ENCODE peak calls at places on chromosomes 5 and 9, in nine cellular contexts. K, H, F, C, A, Z, W, V and D are unnamed samples.

GRCh38 chr9:87518702-87519335 is 21.2 kb downstream of the DAPK1 start:
- DNase-seq in K (no peak), H (peak), F (no peak), C (no peak), A (no peak), Z (no peak), W (no peak), V (peak), D (no peak)

GRCh38 chr5:31847354-31847753 is 208.4 kb downstream of the PDZD2 start:
- DNase-seq in K (no peak), H (peak), F (no peak), C (no peak), A (no peak), Z (no peak), W (no peak), V (no peak), D (no peak)

GRCh38 chr9:101486693-101487442 is 46.8 kb upstream of the RNF20 start:
- DNase-seq in K (peak), H (peak), F (no peak), C (no peak), A (peak), Z (no peak), W (no peak), V (peak), D (no peak)

GRCh38 chr5:82107277-82107676 is 135.5 kb downstream of the ATG10 start:
- DNase-seq in K (no peak), H (no peak), F (no peak), C (no peak), A (peak), Z (peak), W (no peak), V (no peak), D (no peak)

GRCh38 chr5:158364367-158364766 is 505.4 kb upstream of the CLINT1 start:
- DNase-seq in K (no peak), H (no peak), F (no peak), C (no peak), A (peak), Z (no peak), W (no peak), V (no peak), D (no peak)

GRCh38 chr5:17412760-17413671 is 85.0 kb upstream of the TAF11L2 start:
- DNase-seq in K (no peak), H (no peak), F (peak), C (no peak), A (no peak), Z (no peak), W (no peak), V (no peak), D (peak)

GRCh38 chr9:128568470-128569083 is 16.2 kb downstream of the SPTAN1 start:
- DNase-seq in K (no peak), H (no peak), F (no peak), C (no peak), A (no peak), Z (no peak), W (no peak), V (no peak), D (no peak)

GRCh38 chr5:149677721-149678120 is 52.4 kb upstream of the PPARGC1B start:
- DNase-seq in K (peak), H (peak), F (no peak), C (no peak), A (no peak), Z (no peak), W (no peak), V (no peak), D (no peak)

GRCh38 chr5:134245101-134245604 is 19.3 kb upstream of the PPP2CA start:
- DNase-seq in K (no peak), H (peak), F (no peak), C (no peak), A (peak), Z (no peak), W (no peak), V (no peak), D (no peak)

GRCh38 chr9:122464633-122465567 is 12.8 kb downstream of the OR1J1 start:
- DNase-seq in K (peak), H (peak), F (peak), C (peak), A (peak), Z (peak), W (peak), V (peak), D (peak)

GRCh38 chr9:128249914-128250838 is 25.6 kb downstream of the GOLGA2 start:
- DNase-seq in K (peak), H (peak), F (peak), C (peak), A (peak), Z (peak), W (peak), V (peak), D (peak)

GRCh38 chr5:1792842-1793266 is 6.8 kb downstream of the MRPL36 start:
- DNase-seq in K (peak), H (no peak), F (peak), C (no peak), A (no peak), Z (peak), W (peak), V (peak), D (peak)

GRCh38 chr9:14203366-14204056 is 110.4 kb downstream of the NFIB start:
- DNase-seq in K (no peak), H (peak), F (no peak), C (no peak), A (no peak), Z (no peak), W (no peak), V (peak), D (no peak)

GRCh38 chr9:92385474-92385873 is 18.9 kb downstream of the OGN start:
- DNase-seq in K (no peak), H (no peak), F (no peak), C (no peak), A (no peak), Z (no peak), W (no peak), V (no peak), D (no peak)

GRCh38 chr5:81165493-81166119 is 67.5 kb upstream of the CKMT2 start:
- DNase-seq in K (no peak), H (peak), F (peak), C (no peak), A (peak), Z (peak), W (peak), V (no peak), D (peak)

GRCh38 chr9:91572044-91572443 is 148.4 kb upstream of the NFIL3 start:
- DNase-seq in K (no peak), H (no peak), F (no peak), C (no peak), A (no peak), Z (no peak), W (no peak), V (no peak), D (no peak)

GRCh38 chr5:96781031-96781733 is 26.6 kb downstream of the ERAP1 start:
- DNase-seq in K (no peak), H (no peak), F (no peak), C (no peak), A (no peak), Z (no peak), W (no peak), V (no peak), D (no peak)

GRCh38 chr9:84898188-84898587 is 228.7 kb downstream of the NTRK2 start:
- DNase-seq in K (no peak), H (no peak), F (no peak), C (no peak), A (no peak), Z (no peak), W (no peak), V (no peak), D (no peak)

GRCh38 chr9:117938896-117939295 is 234.7 kb downstream of the TLR4 start:
- DNase-seq in K (no peak), H (no peak), F (no peak), C (no peak), A (no peak), Z (peak), W (no peak), V (no peak), D (no peak)

GRCh38 chr5:113050606-113051391 is 74.2 kb downstream of the DCP2 start:
- DNase-seq in K (no peak), H (no peak), F (no peak), C (no peak), A (no peak), Z (peak), W (no peak), V (no peak), D (no peak)

GRCh38 chr9:127897194-127897692 is 2.2 kb downstream of the ST6GALNAC6 start:
- DNase-seq in K (peak), H (peak), F (peak), C (peak), A (peak), Z (no peak), W (peak), V (peak), D (peak)

GRCh38 chr9:91847576-91847975 is 102.5 kb downstream of the ROR2 start:
- DNase-seq in K (no peak), H (no peak), F (no peak), C (no peak), A (peak), Z (no peak), W (no peak), V (peak), D (no peak)

GRCh38 chr5:62742214-62742613 is 163.6 kb downstream of the LRRC70 start:
- DNase-seq in K (no peak), H (no peak), F (no peak), C (no peak), A (no peak), Z (no peak), W (no peak), V (no peak), D (no peak)

GRCh38 chr5:79536193-79536906 is 22.4 kb upstream of the HOMER1 start:
- DNase-seq in K (no peak), H (no peak), F (no peak), C (no peak), A (no peak), Z (no peak), W (no peak), V (no peak), D (no peak)

GRCh38 chr5:79540939-79541338 is 27.0 kb upstream of the HOMER1 start:
- DNase-seq in K (no peak), H (no peak), F (no peak), C (no peak), A (no peak), Z (no peak), W (no peak), V (no peak), D (no peak)

DNA sequence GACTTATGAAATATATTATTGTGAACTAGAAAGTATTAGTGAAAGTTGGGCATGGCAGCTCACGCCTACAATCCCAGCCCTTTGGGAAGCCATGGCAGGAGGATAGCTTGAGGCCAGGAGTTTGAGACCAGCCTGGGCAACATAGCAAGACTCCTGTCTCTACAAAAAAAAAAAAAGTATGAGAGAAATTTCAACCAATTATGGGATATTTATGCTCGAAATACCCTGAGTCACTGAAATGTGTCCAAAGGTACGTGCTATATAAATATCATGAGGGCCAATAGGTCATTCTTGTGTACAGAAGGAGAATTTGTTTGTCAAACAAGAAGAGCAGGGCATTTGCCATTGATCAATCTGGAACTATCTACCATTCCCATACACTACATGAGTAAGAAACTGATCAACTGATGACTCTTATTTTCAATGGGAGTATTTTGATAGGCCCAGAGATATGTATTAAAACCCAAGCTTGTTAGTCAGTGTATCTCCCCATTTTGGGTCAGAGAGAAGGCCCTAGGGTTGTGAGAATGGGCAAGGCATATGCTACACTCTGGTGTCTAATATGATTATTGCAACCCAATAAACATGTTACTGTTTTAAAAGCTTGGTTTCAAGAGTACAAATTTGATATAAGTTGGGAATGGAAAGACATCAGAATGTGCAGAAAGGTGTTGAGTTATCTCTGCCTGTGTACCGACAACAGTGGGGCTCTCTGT is 21.7 kb upstream of the HOMER1 start:
- DNase-seq in K (no peak), H (no peak), F (no peak), C (no peak), A (no peak), Z (no peak), W (no peak), V (no peak), D (no peak)
- TF ChIP-seq CTCF in K (no peak), H (peak), F (no peak), C (no peak), A (no peak), Z (no peak), W (no peak), V (no peak), D (no peak)

GRCh38 chr5:172049226-172049796 is 42.9 kb upstream of the FBXW11 start:
- DNase-seq in K (no peak), H (no peak), F (no peak), C (no peak), A (peak), Z (no peak), W (no peak), V (no peak), D (no peak)

GRCh38 chr5:172054611-172055153 is 48.2 kb upstream of the FBXW11 start:
- DNase-seq in K (no peak), H (no peak), F (no peak), C (no peak), A (no peak), Z (no peak), W (no peak), V (no peak), D (no peak)

GRCh38 chr5:172050070-172050469 is 43.6 kb upstream of the FBXW11 start:
- DNase-seq in K (no peak), H (no peak), F (no peak), C (no peak), A (no peak), Z (no peak), W (no peak), V (no peak), D (no peak)

GRCh38 chr5:172052454-172053236 is 46.2 kb upstream of the FBXW11 start:
- DNase-seq in K (no peak), H (peak), F (no peak), C (no peak), A (no peak), Z (no peak), W (no peak), V (peak), D (no peak)

GRCh38 chr5:172051643-172052362 is 45.4 kb upstream of the FBXW11 start:
- DNase-seq in K (no peak), H (no peak), F (no peak), C (no peak), A (no peak), Z (no peak), W (no peak), V (no peak), D (no peak)
- TF ChIP-seq CTCF in K (no peak), H (no peak), F (no peak), C (no peak), A (no peak), Z (no peak), W (no peak), V (no peak), D (no peak)

DNA sequence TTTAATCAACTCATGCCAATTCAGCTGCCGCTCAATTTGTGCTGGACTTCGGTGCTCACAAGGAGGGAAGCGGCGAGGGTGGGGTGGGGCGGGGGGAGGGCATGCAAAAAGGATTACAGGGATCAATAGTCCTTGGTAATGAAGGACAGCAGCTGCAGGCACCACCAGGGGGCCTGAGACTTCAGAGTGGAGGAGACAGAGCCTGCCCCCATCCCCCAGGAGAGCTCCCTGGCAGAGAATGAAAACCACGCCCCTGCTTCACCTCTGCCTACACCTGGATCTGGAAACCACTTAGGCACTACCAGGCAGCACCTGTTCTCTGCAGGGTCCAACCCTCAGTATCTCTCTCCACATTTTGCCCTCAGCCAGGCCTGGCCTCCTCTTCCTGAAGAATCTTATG is 155.6 kb downstream of the TRIM32 start:
- DNase-seq in K (no peak), H (no peak), F (no peak), C (no peak), A (peak), Z (no peak), W (no peak), V (no peak), D (no peak)
- TF ChIP-seq CTCF in K (peak), H (no peak), F (no peak), C (no peak), A (peak), Z (no peak), W (no peak), V (no peak), D (no peak)

DNA sequence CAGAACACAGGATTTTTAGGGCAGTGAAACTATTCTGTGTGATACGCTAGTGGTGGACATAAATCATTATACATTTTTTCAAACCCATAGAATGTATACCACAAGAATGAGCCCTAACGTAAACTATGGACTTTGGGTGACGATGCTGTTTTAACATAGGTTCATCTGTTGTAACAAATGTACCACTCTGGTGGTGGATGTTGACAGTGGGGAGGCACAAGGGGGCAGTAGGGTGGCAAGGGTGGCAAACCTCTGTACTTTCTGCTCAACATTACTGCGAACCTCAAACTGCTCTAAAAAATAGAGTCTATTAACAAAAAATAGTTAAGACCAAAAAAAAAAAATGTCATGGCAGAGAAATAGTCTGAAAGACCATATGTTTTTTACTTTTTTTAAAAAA is 9.1 kb upstream of the MVB12B start:
- DNase-seq in K (no peak), H (no peak), F (no peak), C (no peak), A (no peak), Z (no peak), W (no peak), V (no peak), D (no peak)
- TF ChIP-seq CTCF in K (peak), H (peak), F (no peak), C (peak), A (peak), Z (peak), W (peak), V (peak), D (no peak)

GRCh38 chr5:7762267-7762666 is 88.7 kb downstream of the CFAP90 start:
- DNase-seq in K (no peak), H (no peak), F (peak), C (no peak), A (peak), Z (peak), W (no peak), V (no peak), D (peak)
- TF ChIP-seq CTCF in K (peak), H (no peak), F (peak), C (no peak), A (peak), Z (peak), W (no peak), V (no peak), D (peak)

GRCh38 chr5:36728697-36729543 is 122.5 kb downstream of the SLC1A3 start:
- DNase-seq in K (no peak), H (no peak), F (peak), C (peak), A (peak), Z (peak), W (no peak), V (no peak), D (peak)

GRCh38 chr5:36739751-36740221 is 133.4 kb downstream of the SLC1A3 start:
- DNase-seq in K (peak), H (peak), F (peak), C (peak), A (peak), Z (peak), W (peak), V (peak), D (peak)

GRCh38 chr5:36733183-36733582 is 126.8 kb downstream of the SLC1A3 start:
- DNase-seq in K (no peak), H (no peak), F (no peak), C (no peak), A (peak), Z (no peak), W (no peak), V (no peak), D (no peak)

GRCh38 chr5:36730537-36731216 is 124.3 kb downstream of the SLC1A3 start:
- DNase-seq in K (no peak), H (no peak), F (no peak), C (no peak), A (no peak), Z (no peak), W (no peak), V (no peak), D (no peak)

GRCh38 chr5:36734422-36734821 is 128.0 kb downstream of the SLC1A3 start:
- DNase-seq in K (no peak), H (no peak), F (no peak), C (no peak), A (peak), Z (no peak), W (no peak), V (no peak), D (no peak)
- TF ChIP-seq CTCF in K (peak), H (no peak), F (peak), C (peak), A (peak), Z (no peak), W (peak), V (no peak), D (no peak)

GRCh38 chr5:164472150-164472549 is 966.7 kb downstream of the MAT2B start:
- DNase-seq in K (no peak), H (no peak), F (no peak), C (no peak), A (no peak), Z (no peak), W (no peak), V (no peak), D (no peak)

GRCh38 chr5:164481270-164481669 is 975.9 kb downstream of the MAT2B start:
- DNase-seq in K (no peak), H (no peak), F (no peak), C (no peak), A (no peak), Z (no peak), W (no peak), V (no peak), D (no peak)

DNA sequence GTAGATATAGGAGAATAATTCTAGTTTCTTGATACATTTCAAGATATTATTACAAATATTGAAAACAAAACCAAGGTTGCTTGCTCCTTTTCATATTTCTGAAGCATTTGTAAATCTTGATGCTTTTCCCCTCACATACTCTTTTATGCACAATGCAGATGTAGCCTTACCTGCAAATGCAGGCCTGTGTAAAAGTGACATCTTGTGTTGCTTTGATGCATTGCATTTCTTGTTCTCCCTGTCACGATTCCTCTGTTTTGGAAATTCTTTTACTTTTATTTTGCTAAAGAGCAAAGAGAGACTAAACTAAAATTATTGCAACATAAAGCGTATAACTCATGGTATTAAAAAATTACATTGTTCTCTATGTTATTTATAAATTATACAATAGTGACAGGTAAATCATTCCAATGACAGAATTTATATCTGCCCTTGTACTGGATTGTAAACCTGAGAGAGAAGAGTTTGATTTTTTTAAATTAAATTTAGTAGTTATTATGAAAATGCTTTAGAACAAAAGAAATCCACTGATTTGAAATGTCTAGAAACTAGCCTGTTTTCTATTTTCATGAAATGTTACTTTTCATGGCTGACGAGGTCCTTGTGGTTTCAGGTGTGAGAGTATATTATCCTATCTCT is 970.0 kb downstream of the MAT2B start:
- DNase-seq in K (no peak), H (no peak), F (peak), C (no peak), A (peak), Z (peak), W (no peak), V (no peak), D (peak)
- TF ChIP-seq CTCF in K (peak), H (peak), F (peak), C (peak), A (peak), Z (peak), W (peak), V (no peak), D (peak)

GRCh38 chr9:6051511-6051950 is 36.1 kb upstream of the RANBP6 start:
- DNase-seq in K (peak), H (no peak), F (peak), C (no peak), A (no peak), Z (peak), W (no peak), V (no peak), D (peak)
- TF ChIP-seq CTCF in K (no peak), H (no peak), F (no peak), C (no peak), A (no peak), Z (no peak), W (no peak), V (no peak), D (no peak)